ENCODE peak calls at places on chromosomes 12 and 14, in four cellular contexts. One of them, this sample, is unnamed.

GRCh38 chr12:93185369-93185741 is 192.4 kb upstream of the NUDT4 start:
- DNase-seq in cardiac muscle cell: no peak
- DNase-seq in GM12878: no peak
- DNase-seq in effector CD4-positive, alpha-beta T cell: no peak
- DNase-seq in this sample: no peak

GRCh38 chr12:12715459-12716150 is 1.6 kb upstream of the CDKN1B start:
- DNase-seq in cardiac muscle cell: no peak
- DNase-seq in GM12878: no peak
- DNase-seq in effector CD4-positive, alpha-beta T cell: no peak
- DNase-seq in this sample: peak

GRCh38 chr12:74401966-74402365 is 135.7 kb upstream of the ATXN7L3B start:
- DNase-seq in cardiac muscle cell: no peak
- DNase-seq in GM12878: no peak
- DNase-seq in effector CD4-positive, alpha-beta T cell: no peak
- DNase-seq in this sample: no peak

GRCh38 chr14:72488551-72488950 is 405.4 kb downstream of the DPF3 start:
- DNase-seq in cardiac muscle cell: no peak
- DNase-seq in GM12878: no peak
- DNase-seq in effector CD4-positive, alpha-beta T cell: no peak
- DNase-seq in this sample: no peak

GRCh38 chr12:27177716-27178115 is 66.4 kb upstream of the STK38L start:
- DNase-seq in cardiac muscle cell: no peak
- DNase-seq in GM12878: no peak
- DNase-seq in effector CD4-positive, alpha-beta T cell: no peak
- DNase-seq in this sample: no peak

GRCh38 chr12:55696141-55696540 is 11.6 kb downstream of the ITGA7 start:
- DNase-seq in cardiac muscle cell: no peak
- DNase-seq in GM12878: no peak
- DNase-seq in effector CD4-positive, alpha-beta T cell: no peak
- DNase-seq in this sample: no peak

GRCh38 chr12:122190842-122191668 is 8.1 kb downstream of the LRRC43 start:
- DNase-seq in cardiac muscle cell: peak
- DNase-seq in GM12878: peak
- DNase-seq in effector CD4-positive, alpha-beta T cell: peak
- DNase-seq in this sample: peak

GRCh38 chr12:57850924-57851323 is 4.4 kb upstream of the CTDSP2 start:
- DNase-seq in cardiac muscle cell: no peak
- DNase-seq in GM12878: no peak
- DNase-seq in effector CD4-positive, alpha-beta T cell: no peak
- DNase-seq in this sample: no peak

GRCh38 chr12:124518051-124518932 is 49.1 kb downstream of the NCOR2 start:
- DNase-seq in cardiac muscle cell: peak
- DNase-seq in GM12878: no peak
- DNase-seq in effector CD4-positive, alpha-beta T cell: no peak
- DNase-seq in this sample: no peak

GRCh38 chr12:82530394-82530793 is 156.3 kb upstream of the TMTC2 start:
- DNase-seq in cardiac muscle cell: no peak
- DNase-seq in GM12878: no peak
- DNase-seq in effector CD4-positive, alpha-beta T cell: no peak
- DNase-seq in this sample: no peak

GRCh38 chr14:99230271-99231141 is 41.5 kb downstream of the BCL11B start:
- DNase-seq in cardiac muscle cell: no peak
- DNase-seq in GM12878: no peak
- DNase-seq in effector CD4-positive, alpha-beta T cell: peak
- DNase-seq in this sample: no peak

GRCh38 chr14:76760331-76761197 is 704 bp upstream of the VASH1 start:
- DNase-seq in cardiac muscle cell: no peak
- DNase-seq in GM12878: no peak
- DNase-seq in effector CD4-positive, alpha-beta T cell: no peak
- DNase-seq in this sample: no peak

GRCh38 chr12:87376722-87377121 is 652.5 kb downstream of the C12orf50 start:
- DNase-seq in cardiac muscle cell: no peak
- DNase-seq in GM12878: no peak
- DNase-seq in effector CD4-positive, alpha-beta T cell: no peak
- DNase-seq in this sample: no peak

GRCh38 chr12:97713217-97713616 is 250.6 kb downstream of the RMST start:
- DNase-seq in cardiac muscle cell: no peak
- DNase-seq in GM12878: no peak
- DNase-seq in effector CD4-positive, alpha-beta T cell: no peak
- DNase-seq in this sample: no peak

GRCh38 chr12:64582111-64582510 is 28.2 kb upstream of the RASSF3 start:
- DNase-seq in cardiac muscle cell: no peak
- DNase-seq in GM12878: no peak
- DNase-seq in effector CD4-positive, alpha-beta T cell: no peak
- DNase-seq in this sample: no peak

GRCh38 chr14:71686677-71687076 is 245.6 kb upstream of the RGS6 start:
- DNase-seq in cardiac muscle cell: no peak
- DNase-seq in GM12878: no peak
- DNase-seq in effector CD4-positive, alpha-beta T cell: no peak
- DNase-seq in this sample: no peak

GRCh38 chr12:18428416-18428815 is 167.1 kb downstream of the PIK3C2G start:
- DNase-seq in cardiac muscle cell: no peak
- DNase-seq in GM12878: no peak
- DNase-seq in effector CD4-positive, alpha-beta T cell: no peak
- DNase-seq in this sample: no peak

GRCh38 chr12:46217686-46218508 is 50.9 kb downstream of the SLC38A1 start:
- DNase-seq in cardiac muscle cell: no peak
- DNase-seq in GM12878: peak
- DNase-seq in effector CD4-positive, alpha-beta T cell: peak
- DNase-seq in this sample: peak

GRCh38 chr14:22653012-22653621 is 9.0 kb upstream of the OR6J1 start:
- DNase-seq in cardiac muscle cell: peak
- DNase-seq in GM12878: no peak
- DNase-seq in effector CD4-positive, alpha-beta T cell: peak
- DNase-seq in this sample: no peak

GRCh38 chr14:42541535-42542001 is 934.9 kb downstream of the LRFN5 start:
- DNase-seq in cardiac muscle cell: no peak
- DNase-seq in GM12878: no peak
- DNase-seq in effector CD4-positive, alpha-beta T cell: no peak
- DNase-seq in this sample: no peak

GRCh38 chr14:98906123-98906995 is 365.6 kb downstream of the BCL11B start:
- DNase-seq in cardiac muscle cell: peak
- DNase-seq in GM12878: no peak
- DNase-seq in effector CD4-positive, alpha-beta T cell: no peak
- DNase-seq in this sample: no peak

GRCh38 chr12:93085383-93086287 is 156.5 kb upstream of the EEA1 start:
- DNase-seq in cardiac muscle cell: no peak
- DNase-seq in GM12878: no peak
- DNase-seq in effector CD4-positive, alpha-beta T cell: no peak
- DNase-seq in this sample: no peak

GRCh38 chr12:122980192-122981035 is at the start of gene ARL6IP4:
- DNase-seq in cardiac muscle cell: peak
- DNase-seq in GM12878: no peak
- DNase-seq in effector CD4-positive, alpha-beta T cell: peak
- DNase-seq in this sample: peak

GRCh38 chr14:74065746-74066575 is 18.3 kb downstream of the ALDH6A1 start:
- DNase-seq in cardiac muscle cell: no peak
- DNase-seq in GM12878: no peak
- DNase-seq in effector CD4-positive, alpha-beta T cell: no peak
- DNase-seq in this sample: no peak

GRCh38 chr12:96883571-96883970 is 23.5 kb upstream of the NEDD1 start:
- DNase-seq in cardiac muscle cell: no peak
- DNase-seq in GM12878: no peak
- DNase-seq in effector CD4-positive, alpha-beta T cell: no peak
- DNase-seq in this sample: no peak

GRCh38 chr12:27291862-27292261 is 40.8 kb upstream of the BMAL2 start:
- DNase-seq in cardiac muscle cell: no peak
- DNase-seq in GM12878: no peak
- DNase-seq in effector CD4-positive, alpha-beta T cell: no peak
- DNase-seq in this sample: no peak

GRCh38 chr12:105455250-105455649 is 124.8 kb downstream of the C12orf75 start:
- DNase-seq in cardiac muscle cell: no peak
- DNase-seq in GM12878: no peak
- DNase-seq in effector CD4-positive, alpha-beta T cell: no peak
- DNase-seq in this sample: no peak

GRCh38 chr12:114504311-114504710 is 98.4 kb upstream of the TBX5 start:
- DNase-seq in cardiac muscle cell: no peak
- DNase-seq in GM12878: no peak
- DNase-seq in effector CD4-positive, alpha-beta T cell: no peak
- DNase-seq in this sample: no peak